ENCODE peak calls at places on chromosomes 5 and 9, in nine cellular contexts. F is pancreas, E is heart left ventricle, B is HFFc6, M is bronchial epithelial cell, G is GM13976, N is HFF-Myc, O is osteoblast, D is fibroblast of mammary gland. J is an unnamed sample.

GRCh38 chr5:180665682-180666404 is 16.4 kb upstream of the FLT4 start:
- DNase-seq in G (no peak), E (no peak), N (no peak), B (no peak), O (no peak), F (no peak), D (no peak), M (no peak), J (no peak)

GRCh38 chr5:40198736-40199135 is 481.0 kb upstream of the PTGER4 start:
- DNase-seq in F (no peak), D (peak), M (peak), O (no peak), G (no peak), B (no peak), E (no peak), N (no peak), J (no peak)

GRCh38 chr5:175118700-175119309 is 325.2 kb downstream of the DRD1 start:
- DNase-seq in O (no peak), B (no peak), D (no peak), F (no peak), E (no peak), N (no peak), M (no peak), G (no peak), J (no peak)

GRCh38 chr9:131723632-131724031 is 16.2 kb downstream of the RAPGEF1 start:
- DNase-seq in O (no peak), N (no peak), M (no peak), F (no peak), E (no peak), B (no peak), G (no peak), D (no peak), J (no peak)

GRCh38 chr9:83620841-83621636 is 1.9 kb upstream of the IDNK start:
- DNase-seq in D (peak), F (no peak), O (peak), G (peak), M (peak), B (peak), N (peak), E (no peak), J (peak)

GRCh38 chr9:71121275-71122168 is at the start of gene TRPM3:
- DNase-seq in G (no peak), D (no peak), F (no peak), B (no peak), M (no peak), E (no peak), O (no peak), N (no peak), J (no peak)

GRCh38 chr5:130400091-130400490 is 495.8 kb downstream of the CHSY3 start:
- DNase-seq in F (no peak), E (no peak), M (peak), D (peak), N (no peak), O (peak), G (no peak), B (no peak), J (no peak)

GRCh38 chr9:76651114-76651697 is 113.0 kb upstream of the PCA3 start:
- DNase-seq in B (no peak), F (no peak), E (no peak), M (no peak), D (no peak), O (no peak), G (no peak), N (no peak), J (no peak)

GRCh38 chr5:163612358-163613149 is 107.1 kb downstream of the MAT2B start:
- DNase-seq in B (no peak), G (no peak), D (no peak), N (no peak), M (no peak), F (no peak), E (no peak), O (no peak), J (no peak)

GRCh38 chr9:99059074-99059894 is 45.6 kb upstream of the TGFBR1 start:
- DNase-seq in E (peak), O (no peak), F (no peak), G (peak), M (no peak), B (peak), N (no peak), D (no peak), J (peak)

GRCh38 chr5:59275537-59276276 is 617.8 kb downstream of the PDE4D start:
- DNase-seq in N (no peak), D (peak), E (peak), M (peak), G (no peak), F (peak), O (peak), B (no peak), J (no peak)

GRCh38 chr9:109028457-109028856 is 15.2 kb upstream of the CTNNAL1 start:
- DNase-seq in F (no peak), D (no peak), N (no peak), B (no peak), E (no peak), O (no peak), G (no peak), M (no peak), J (no peak)

GRCh38 chr9:79131876-79132377 is 439.8 kb upstream of the TLE4 start:
- DNase-seq in G (no peak), D (no peak), B (no peak), N (no peak), O (no peak), M (no peak), F (no peak), E (no peak), J (no peak)

GRCh38 chr9:79129865-79130480 is 441.8 kb upstream of the TLE4 start:
- DNase-seq in B (peak), G (no peak), N (no peak), O (no peak), F (no peak), D (peak), E (no peak), M (peak), J (no peak)

GRCh38 chr9:79131375-79131774 is 440.4 kb upstream of the TLE4 start:
- DNase-seq in F (no peak), G (no peak), N (no peak), E (no peak), O (no peak), M (no peak), B (no peak), D (no peak), J (no peak)

DNA sequence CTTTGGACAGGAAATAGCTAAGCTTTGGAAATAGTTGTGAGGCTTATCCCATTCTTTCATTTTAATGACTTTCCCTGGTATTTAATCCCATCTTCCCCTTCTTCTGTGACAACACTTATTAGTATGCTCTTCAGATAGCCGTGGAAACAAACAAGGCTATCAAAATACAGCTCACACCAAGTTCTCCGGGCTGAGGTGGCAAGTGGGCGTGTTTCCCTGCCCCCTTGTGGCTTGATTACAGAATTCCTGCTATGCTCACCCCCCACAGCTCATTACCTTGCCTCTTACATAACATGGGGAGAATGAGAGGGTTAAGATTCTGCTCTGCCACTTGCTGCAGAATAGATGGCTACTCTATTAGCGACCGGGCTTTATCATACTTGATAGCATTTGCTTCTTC is 437.1 kb upstream of the TLE4 start:
- DNase-seq in D (no peak), E (no peak), F (no peak), M (peak), O (no peak), G (no peak), B (peak), N (no peak), J (no peak)
- TF ChIP-seq CTCF in D (no peak), E (no peak), F (no peak), M (no peak), O (peak), G (no peak), B (peak), N (peak), J (no peak)

DNA sequence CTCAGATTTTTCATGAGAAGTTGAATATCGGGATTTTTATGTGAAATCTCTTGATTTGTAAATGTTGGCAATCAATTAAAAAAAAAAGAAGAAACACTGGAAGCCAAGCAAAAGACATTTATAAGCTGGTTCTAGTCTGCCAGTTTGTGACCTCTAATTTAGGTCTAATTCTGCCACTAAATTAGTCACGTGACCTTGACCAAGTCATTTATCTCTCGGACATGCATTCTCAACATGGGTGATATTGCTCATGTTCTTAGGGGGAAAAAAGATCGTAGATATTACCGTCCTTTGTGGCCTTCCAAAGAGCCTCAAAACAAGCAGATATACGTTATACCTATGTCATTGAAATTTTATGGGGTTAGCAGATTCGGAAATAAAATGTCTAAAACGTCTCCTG is 52.9 kb upstream of the PTPDC1 start:
- DNase-seq in N (no peak), E (no peak), B (no peak), O (peak), D (peak), F (no peak), M (no peak), G (no peak), J (no peak)
- TF ChIP-seq CTCF in N (no peak), E (no peak), B (no peak), O (no peak), D (no peak), F (no peak), M (no peak), G (no peak), J (no peak)

DNA sequence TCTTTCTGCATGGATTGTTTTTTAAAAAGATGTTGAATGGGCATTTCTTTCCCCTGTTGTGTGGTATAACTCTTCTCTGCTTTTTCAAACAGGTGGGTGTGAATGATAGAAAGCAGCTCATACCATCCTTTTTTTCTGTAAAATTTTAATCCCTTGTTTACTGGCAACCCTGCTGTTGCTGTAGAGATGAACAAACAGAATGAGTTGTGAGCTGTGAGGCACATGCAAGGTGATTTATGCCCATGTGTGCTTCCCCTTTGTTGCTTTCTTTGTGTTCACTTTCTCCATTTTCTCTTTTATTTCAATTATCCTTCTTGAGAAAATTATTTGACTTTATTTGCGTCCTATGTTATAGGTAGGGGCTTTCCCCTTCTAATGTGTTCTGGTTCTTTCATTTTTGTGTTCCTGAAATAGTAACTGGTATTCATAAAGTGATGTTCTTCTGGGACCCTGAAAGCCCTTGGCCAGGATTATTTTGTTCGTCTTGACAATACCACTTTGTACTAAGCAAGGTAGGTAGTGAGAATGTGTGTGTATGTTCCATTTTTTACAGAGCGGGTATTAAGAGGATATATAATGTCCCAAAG is 79.9 kb downstream of the AOPEP start:
- DNase-seq in G (no peak), F (no peak), E (no peak), O (no peak), D (no peak), N (no peak), M (peak), B (peak), J (no peak)
- TF ChIP-seq CTCF in G (no peak), F (no peak), E (no peak), O (no peak), D (no peak), N (no peak), M (no peak), B (no peak), J (no peak)

GRCh38 chr5:172939045-172939444 is 20.2 kb upstream of the RPL26L1 start:
- DNase-seq in G (no peak), M (no peak), N (no peak), B (peak), O (no peak), F (no peak), D (peak), E (no peak), J (no peak)
- TF ChIP-seq CTCF in G (no peak), M (peak), N (peak), B (peak), O (peak), F (no peak), D (peak), E (peak), J (peak)

J was measured in GM10248.